ENCODE peak calls at places on chromosomes 3 and 15, in eight cellular contexts. C is HepG2, P is H1, T is HCT116, Z is K562, H is SK-N-SH, D is endothelial cell of umbilical vein, V is GM12878. J is an unnamed sample.
A peak's percentile ranks its signal among the peaks of the same experiment; 100 is the strongest.

GRCh38 chr15:64928626-64929220 is 17.0 kb downstream of the ANKDD1A start:
- DNase-seq in Z (no peak), H (peak; percentile 56), V (no peak), C (no peak), D (no peak), T (no peak), P (peak; percentile 39), J (no peak)

GRCh38 chr3:188734395-188734794 is 437.4 kb upstream of the TPRG1 start:
- DNase-seq in P (no peak), H (no peak), Z (no peak), C (no peak), V (no peak), D (peak; percentile 25), T (no peak), J (peak; percentile 40)

GRCh38 chr3:153180860-153181372 is 18.9 kb downstream of the RAP2B start:
- DNase-seq in V (no peak), C (no peak), T (no peak), Z (no peak), P (no peak), H (no peak), D (no peak), J (no peak)

GRCh38 chr3:107067421-107067820 is 309.8 kb upstream of the CCDC54 start:
- DNase-seq in H (no peak), T (no peak), Z (no peak), D (no peak), P (no peak), C (no peak), V (no peak), J (no peak)

GRCh38 chr3:183984749-183985729 is 32.6 kb downstream of the ABCC5 start:
- DNase-seq in V (no peak), D (no peak), P (no peak), T (no peak), C (peak; percentile 15), H (no peak), Z (no peak), J (no peak)

GRCh38 chr15:40092416-40093223 is 16.1 kb downstream of the BMF start:
- DNase-seq in D (no peak), P (no peak), H (peak; percentile 54), T (no peak), V (no peak), Z (no peak), C (peak; percentile 84), J (peak; percentile 83)

GRCh38 chr15:35439291-35439690 is 106.7 kb downstream of the DPH6 start:
- DNase-seq in P (no peak), Z (no peak), D (no peak), H (no peak), T (no peak), C (no peak), V (no peak), J (no peak)

GRCh38 chr3:19147905-19148767 is at the start of gene KCNH8:
- DNase-seq in V (no peak), P (peak; percentile 68), H (peak; percentile 81), T (no peak), Z (peak; percentile 23), D (no peak), C (no peak), J (no peak)

GRCh38 chr3:170907519-170908234 is 760 bp downstream of the EIF5A2 start:
- DNase-seq in P (peak; percentile 51), T (no peak), C (peak; percentile 9), V (no peak), D (peak; percentile 27), Z (peak; percentile 44), H (no peak), J (no peak)

GRCh38 chr3:65919841-65920240 is 118.9 kb downstream of the MAGI1 start:
- DNase-seq in C (no peak), T (no peak), V (no peak), H (no peak), Z (no peak), D (no peak), P (no peak), J (no peak)

GRCh38 chr3:172159962-172160538 is 120.7 kb downstream of the FNDC3B start:
- DNase-seq in C (no peak), P (no peak), T (no peak), H (no peak), V (no peak), D (no peak), Z (peak; percentile 59), J (no peak)

GRCh38 chr3:171458056-171458856 is 1.9 kb downstream of the TNIK start:
- DNase-seq in T (no peak), D (peak; percentile 44), H (no peak), Z (no peak), C (no peak), P (no peak), V (no peak), J (no peak)

DNA sequence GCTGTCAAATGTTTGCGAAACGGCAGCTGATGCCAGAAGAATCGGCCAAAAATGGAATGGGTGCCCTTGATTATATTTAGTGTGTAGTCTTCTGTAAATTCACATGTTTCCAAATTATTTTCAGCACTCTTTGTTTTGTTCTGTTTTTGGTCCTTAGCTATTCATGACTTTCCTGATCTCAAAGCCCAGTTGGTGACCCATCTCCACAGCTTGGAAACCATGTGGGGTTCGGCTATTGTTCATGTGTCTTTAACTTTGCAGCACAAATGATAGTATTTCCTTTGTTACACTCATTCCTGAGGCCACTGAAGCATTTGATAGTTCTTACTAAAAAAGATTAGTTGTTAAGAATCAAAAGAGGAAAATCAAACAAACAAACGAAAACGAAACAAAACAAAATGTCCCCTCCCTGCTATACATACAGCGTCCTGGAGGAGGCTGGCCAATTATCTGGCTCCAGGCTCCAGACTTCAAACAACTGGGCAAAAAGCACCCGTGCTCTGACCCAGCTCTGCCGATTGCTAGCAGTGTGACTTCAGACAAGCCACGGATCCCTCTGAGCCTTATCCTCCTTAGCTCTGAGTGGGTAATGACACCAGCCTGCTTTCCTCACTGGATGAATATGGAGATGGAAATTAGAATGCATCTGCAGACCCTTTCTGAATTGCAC is 121.0 kb downstream of the CACNA2D3 start:
- DNase-seq in C (peak; percentile 17), D (no peak), Z (no peak), H (no peak), P (no peak), V (no peak), T (no peak), J (no peak)
- H3K4me3 ChIP-seq in C (peak overlapping the region; percentile 47), D (no peak overlapping the region), Z (no peak overlapping the region), H (no peak overlapping the region), P (no peak overlapping the region), V (no peak overlapping the region), T (no peak overlapping the region), J (no peak overlapping the region)

GRCh38 chr3:25502233-25502632 is 74.2 kb downstream of the RARB start:
- DNase-seq in H (no peak), T (no peak), D (no peak), Z (no peak), V (no peak), C (no peak), P (no peak), J (no peak)
- TF ChIP-seq POLR2AphosphoS5 in H (no peak), T (no peak), D (no peak), Z (no peak), V (no peak), C (no peak), P (no peak), J (no peak)

GRCh38 chr3:100994809-100995208 is 1.6 kb upstream of the ABI3BP start:
- DNase-seq in V (no peak), D (no peak), H (no peak), Z (no peak), C (no peak), P (no peak), T (no peak), J (no peak)

GRCh38 chr3:100988080-100988479 is 5.1 kb downstream of the ABI3BP start:
- DNase-seq in P (no peak), H (no peak), T (no peak), Z (no peak), C (no peak), V (no peak), D (no peak), J (no peak)

GRCh38 chr3:100992086-100993033 is 861 bp downstream of the ABI3BP start:
- DNase-seq in H (no peak), C (no peak), V (no peak), Z (no peak), T (no peak), D (peak; percentile 88), P (no peak), J (peak; percentile 63)

GRCh38 chr3:100994187-100994586 is 966 bp upstream of the ABI3BP start:
- DNase-seq in D (no peak), H (no peak), Z (no peak), T (no peak), C (no peak), P (no peak), V (no peak), J (no peak)

GRCh38 chr3:100993309-100993708 is at the start of gene ABI3BP:
- DNase-seq in C (no peak), H (peak; percentile 56), T (peak; percentile 29), V (no peak), Z (peak; percentile 5), P (no peak), D (peak; percentile 91), J (peak; percentile 22)
- H3K9ac ChIP-seq in C (no peak within 1 kb of the TSS), H (no peak within 1 kb of the TSS), T (no peak within 1 kb of the TSS), V (no peak within 1 kb of the TSS), Z (no peak within 1 kb of the TSS), P (no peak within 1 kb of the TSS), D (peak within 1 kb of the TSS; percentile 81), J (peak within 1 kb of the TSS; percentile 68)

DNA sequence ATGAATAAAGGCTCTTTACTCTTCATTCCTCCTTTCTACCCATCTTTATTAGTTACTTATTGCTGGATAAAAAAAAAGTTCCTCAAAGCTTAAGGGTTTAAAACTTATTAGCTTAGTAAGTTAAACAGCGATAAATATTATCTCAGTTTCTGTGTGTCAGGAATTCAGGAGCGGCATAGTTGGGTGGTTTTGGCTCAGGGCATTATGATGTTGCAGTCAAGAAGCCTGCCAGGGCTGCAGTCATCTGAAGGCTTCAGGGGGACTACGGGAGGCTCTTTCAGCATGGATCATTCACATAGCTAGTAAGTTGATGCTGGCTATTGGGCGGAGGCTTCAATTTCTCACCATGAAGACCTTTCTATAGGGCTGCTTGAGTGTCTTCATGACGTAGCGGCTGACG is 1.9 kb upstream of the DLG1 start:
- DNase-seq in T (no peak), C (no peak), H (no peak), Z (no peak), D (no peak), V (no peak), P (no peak), J (no peak)
- H3K4me3 ChIP-seq in T (no peak overlapping the region), C (no peak overlapping the region), H (no peak overlapping the region), Z (no peak overlapping the region), D (no peak overlapping the region), V (no peak overlapping the region), P (no peak overlapping the region), J (no peak overlapping the region)

GRCh38 chr3:129556890-129557736 is 14.1 kb downstream of the H1-8 start:
- DNase-seq in P (no peak), V (no peak), Z (no peak), D (no peak), H (no peak), C (no peak), T (no peak), J (no peak)
- TF ChIP-seq POLR2AphosphoS5 in P (no peak), V (no peak), Z (no peak), D (no peak), H (no peak), C (no peak), T (no peak), J (no peak)

J was measured in SK-N-MC.